ENCODE peak calls at places on chromosomes 1 and 21, in ten cellular contexts. T, J, F, R, V, W, G, A, O and E are unnamed samples.

GRCh38 chr1:65509912-65510680 is 89.6 kb downstream of the LEPR start:
- DNase-seq in W (no peak), R (peak), T (no peak), V (peak), O (no peak), J (no peak), A (peak), G (no peak), F (no peak), E (no peak)

GRCh38 chr1:37958690-37959089 is 11.8 kb upstream of the INPP5B start:
- DNase-seq in G (no peak), W (no peak), A (peak), V (peak), O (no peak), J (no peak), R (peak), F (peak), T (no peak), E (no peak)

GRCh38 chr1:145845514-145846161 is at the start of gene NUDT17:
- DNase-seq in O (peak), F (peak), T (no peak), G (peak), V (peak), R (peak), J (peak), W (peak), A (no peak), E (peak)

GRCh38 chr1:212413902-212414327 is 771 bp downstream of the PACC1 start:
- DNase-seq in A (no peak), W (no peak), J (no peak), G (no peak), O (no peak), R (peak), T (no peak), V (peak), F (no peak), E (no peak)

GRCh38 chr1:90370696-90371095 is 346.4 kb downstream of the BARHL2 start:
- DNase-seq in V (no peak), R (no peak), W (no peak), A (no peak), F (peak), O (no peak), J (no peak), T (no peak), G (no peak), E (no peak)

GRCh38 chr1:227542153-227543120 is 20.9 kb upstream of the ZNF678 start:
- DNase-seq in F (peak), T (peak), R (peak), G (peak), W (peak), O (peak), V (peak), J (peak), A (peak), E (peak)

GRCh38 chr1:202625416-202626360 is 84.6 kb downstream of the SYT2 start:
- DNase-seq in V (peak), J (peak), G (peak), A (peak), R (peak), F (peak), T (peak), O (peak), W (peak), E (peak)

GRCh38 chr1:29398431-29398830 is 162.1 kb downstream of the PTPRU start:
- DNase-seq in G (no peak), W (no peak), F (no peak), O (peak), T (no peak), A (no peak), J (no peak), V (peak), R (no peak), E (no peak)

GRCh38 chr1:214603819-214604252 is 841 bp downstream of the CENPF start:
- DNase-seq in G (no peak), T (no peak), A (no peak), R (no peak), F (peak), W (no peak), V (no peak), O (no peak), J (peak), E (peak)

GRCh38 chr21:17441370-17441769 is 71.5 kb upstream of the CXADR start:
- DNase-seq in J (no peak), O (no peak), A (no peak), R (peak), G (no peak), W (peak), V (peak), T (no peak), F (no peak), E (peak)

GRCh38 chr1:32541064-32541566 is 1.9 kb downstream of the ZBTB8A start:
- DNase-seq in V (no peak), F (no peak), A (no peak), R (no peak), T (no peak), G (no peak), O (no peak), W (no peak), J (no peak), E (no peak)

GRCh38 chr1:67897270-67897949 is 64.1 kb upstream of the GNG12 start:
- DNase-seq in R (peak), F (no peak), O (no peak), V (peak), G (no peak), W (peak), J (no peak), A (peak), T (no peak), E (peak)

GRCh38 chr1:55993608-55994251 is 585.6 kb downstream of the PLPP3 start:
- DNase-seq in A (no peak), R (no peak), G (no peak), T (no peak), V (no peak), J (no peak), W (no peak), F (no peak), O (no peak), E (no peak)

GRCh38 chr1:209383907-209384709 is 199.4 kb upstream of the CAMK1G start:
- DNase-seq in G (no peak), J (no peak), A (no peak), V (no peak), O (no peak), F (no peak), R (no peak), W (no peak), T (no peak), E (no peak)

GRCh38 chr1:210617306-210617705 is 288.6 kb downstream of the HHAT start:
- DNase-seq in R (no peak), T (no peak), W (no peak), G (no peak), J (no peak), F (no peak), A (no peak), V (no peak), O (no peak), E (no peak)

GRCh38 chr1:9770276-9770675 is 53.5 kb downstream of the CLSTN1 start:
- DNase-seq in R (no peak), V (no peak), J (no peak), O (no peak), A (no peak), G (no peak), F (no peak), W (peak), T (no peak), E (peak)

GRCh38 chr21:43775795-43776430 is at the start of gene CSTB:
- DNase-seq in O (peak), F (peak), G (peak), A (no peak), W (peak), V (peak), J (peak), R (peak), T (no peak), E (peak)

GRCh38 chr1:59332983-59333382 is 36.1 kb downstream of the FGGY start:
- DNase-seq in F (peak), A (peak), J (peak), W (no peak), T (no peak), O (no peak), G (no peak), R (peak), V (peak), E (no peak)

GRCh38 chr1:174072546-174072945 is 50.4 kb upstream of the RC3H1 start:
- DNase-seq in R (no peak), A (no peak), V (peak), G (no peak), F (no peak), O (no peak), J (no peak), T (no peak), W (no peak), E (no peak)

GRCh38 chr1:88763649-88764406 is 79.8 kb downstream of the PKN2 start:
- DNase-seq in T (no peak), O (no peak), A (peak), J (no peak), V (peak), G (no peak), R (peak), W (no peak), F (no peak), E (no peak)

DNA sequence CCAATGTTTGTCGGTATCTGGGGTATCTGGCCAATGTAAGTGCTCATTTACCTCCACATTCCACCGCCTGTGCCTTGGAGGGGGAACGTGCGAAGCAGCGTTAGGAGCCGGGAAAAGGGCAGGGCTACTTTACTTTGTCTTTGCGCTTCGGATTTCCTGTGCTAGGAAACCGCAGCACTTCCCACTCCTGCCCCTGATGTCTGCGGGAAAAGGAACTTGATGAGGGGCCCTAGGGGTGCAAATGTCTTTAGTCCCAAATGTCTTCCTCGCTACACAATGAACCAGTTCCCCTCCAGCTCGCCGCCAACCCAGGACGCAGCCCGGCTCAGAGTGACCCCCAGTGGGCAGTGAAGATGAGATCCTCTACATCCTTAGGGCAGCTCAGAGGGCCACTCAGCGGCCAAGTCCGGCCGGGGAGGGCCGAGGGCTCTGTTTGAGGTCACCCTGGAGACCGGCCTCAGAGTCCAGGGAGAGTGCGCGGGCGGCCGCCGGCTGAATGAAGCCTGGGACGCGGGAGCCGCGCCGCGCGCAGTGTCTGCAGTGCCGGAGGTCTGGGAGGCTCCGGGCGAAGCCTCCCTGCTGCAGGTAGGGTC is at the start of gene DYNLT5:
- DNase-seq in F (no peak), G (peak), O (peak), R (peak), T (no peak), W (peak), V (peak), J (peak), A (no peak), E (peak)
- H3K4me3 ChIP-seq in F (no peak), G (peak), O (no peak), R (peak), T (no peak), W (no peak), V (peak), J (no peak), A (peak), E (peak)

DNA sequence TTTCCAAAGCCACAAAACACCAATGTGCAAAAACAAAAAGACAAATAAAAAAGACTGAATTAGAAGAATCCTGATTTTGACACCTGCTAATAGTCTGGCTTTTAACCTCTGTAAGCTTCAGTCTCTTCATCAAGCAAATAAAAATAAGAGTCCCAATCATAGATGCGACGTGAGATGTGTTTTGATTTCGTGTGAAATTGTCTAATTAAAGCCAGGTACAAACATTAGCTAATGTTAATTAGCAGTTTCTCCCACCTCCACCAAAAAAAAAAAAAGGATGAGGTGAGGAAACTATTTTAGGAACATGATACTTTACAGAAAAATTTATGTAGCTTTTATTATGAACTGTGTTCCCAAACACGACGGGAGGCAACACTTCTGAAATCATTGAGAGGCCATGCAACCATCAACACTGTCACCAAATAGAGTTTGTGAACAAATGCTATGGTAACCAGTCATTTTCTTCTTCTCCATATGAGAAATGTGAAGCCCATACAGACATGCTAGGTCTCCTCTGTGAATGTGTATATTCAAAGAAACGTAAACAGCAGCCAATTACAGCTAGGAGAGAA is 6.7 kb upstream of the EVI5 start:
- DNase-seq in J (no peak), V (no peak), G (no peak), R (no peak), T (no peak), W (no peak), O (no peak), F (no peak), A (no peak), E (no peak)
- H3K4me3 ChIP-seq in J (no peak), V (no peak), G (no peak), R (no peak), T (no peak), W (no peak), O (no peak), F (no peak), A (no peak), E (no peak)

GRCh38 chr1:234975122-234975940 is 153.3 kb downstream of the TOMM20 start:
- DNase-seq in R (peak), F (peak), T (no peak), O (peak), G (no peak), J (peak), V (peak), A (peak), W (no peak), E (no peak)
- H3K4me3 ChIP-seq in R (no peak), F (no peak), T (no peak), O (no peak), G (no peak), J (peak), V (no peak), A (no peak), W (no peak), E (no peak)

GRCh38 chr1:232621050-232621449 is 8.9 kb downstream of the SIPA1L2 start:
- DNase-seq in T (no peak), F (no peak), V (no peak), J (peak), W (no peak), A (no peak), O (no peak), R (no peak), G (no peak), E (no peak)

GRCh38 chr1:232622378-232622777 is 7.6 kb downstream of the SIPA1L2 start:
- DNase-seq in R (no peak), J (no peak), V (no peak), F (no peak), O (no peak), A (no peak), T (no peak), W (peak), G (no peak), E (peak)

GRCh38 chr1:232617237-232617636 is 12.7 kb downstream of the SIPA1L2 start:
- DNase-seq in O (no peak), T (no peak), R (no peak), F (no peak), A (no peak), V (no peak), G (no peak), J (no peak), W (no peak), E (no peak)

GRCh38 chr1:232622981-232623380 is 7.0 kb downstream of the SIPA1L2 start:
- DNase-seq in R (no peak), A (no peak), V (no peak), J (no peak), O (no peak), T (no peak), F (no peak), G (no peak), W (peak), E (peak)

DNA sequence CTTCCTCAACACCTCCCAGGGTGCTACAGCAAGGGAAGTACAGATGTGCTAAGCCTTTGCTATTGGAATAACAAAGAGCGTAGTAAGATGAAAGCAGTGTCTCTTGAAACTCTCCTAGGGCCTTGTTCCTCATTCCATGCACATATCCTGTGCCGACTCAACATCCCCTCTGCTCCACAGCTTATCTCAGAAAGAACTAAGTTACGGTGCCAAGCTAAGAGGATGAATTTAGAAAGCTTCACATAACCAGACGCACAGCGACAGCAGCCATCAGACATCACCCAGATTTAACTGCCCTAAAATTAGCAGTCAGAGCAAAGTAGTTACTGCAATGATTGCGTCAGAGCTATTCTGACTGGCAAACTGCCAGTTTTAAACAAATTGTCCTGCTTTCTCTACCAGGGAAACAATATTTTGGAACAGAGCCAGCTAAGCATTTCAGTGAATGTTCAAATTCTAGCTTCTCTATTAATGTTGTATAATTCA is 9.5 kb downstream of the SIPA1L2 start:
- DNase-seq in J (peak), T (no peak), W (no peak), O (no peak), R (peak), V (peak), G (no peak), F (peak), A (peak), E (peak)
- H3K4me3 ChIP-seq in J (no peak), T (no peak), W (no peak), O (no peak), R (no peak), V (no peak), G (no peak), F (no peak), A (no peak), E (no peak)